ENCODE peak calls at places on chromosomes 1 and 21, in seven cellular contexts. D, S, U, G, I, Z and B are unnamed samples.

GRCh38 chr1:176110203-176110602 is 96.9 kb downstream of the COP1 start:
- DNase-seq in D (no peak), I (no peak), U (peak), S (no peak), Z (peak), G (no peak), B (no peak)

GRCh38 chr1:75614455-75615379 is 3.8 kb upstream of the SLC44A5 start:
- DNase-seq in D (peak), I (peak), G (peak), S (peak), Z (peak), U (peak), B (peak)

GRCh38 chr1:10782491-10783244 is 13.8 kb downstream of the CASZ1 start:
- DNase-seq in Z (no peak), S (no peak), D (no peak), G (peak), U (no peak), I (no peak), B (peak)

GRCh38 chr1:26126321-26127084 is 14.9 kb downstream of the PDIK1L start:
- DNase-seq in I (peak), D (no peak), S (no peak), G (no peak), Z (no peak), U (no peak), B (no peak)

GRCh38 chr1:217115404-217116380 is 392.5 kb upstream of the ESRRG start:
- DNase-seq in S (no peak), U (no peak), D (no peak), G (no peak), I (peak), Z (no peak), B (no peak)

GRCh38 chr21:28106370-28106890 is 886.2 kb downstream of the LTN1 start:
- DNase-seq in Z (no peak), I (no peak), D (no peak), S (no peak), U (no peak), G (no peak), B (no peak)

GRCh38 chr1:119294199-119294598 is 74.4 kb upstream of the HAO2 start:
- DNase-seq in G (no peak), D (no peak), U (no peak), I (no peak), S (no peak), Z (no peak), B (no peak)

GRCh38 chr1:10639301-10640078 is 157.0 kb downstream of the CASZ1 start:
- DNase-seq in Z (no peak), I (no peak), D (no peak), G (no peak), S (no peak), U (no peak), B (no peak)

GRCh38 chr1:41769068-41769467 is 149.7 kb downstream of the HIVEP3 start:
- DNase-seq in I (no peak), Z (no peak), G (no peak), D (no peak), S (no peak), U (no peak), B (no peak)

GRCh38 chr1:221274373-221274772 is 395.1 kb downstream of the HLX start:
- DNase-seq in U (no peak), Z (no peak), G (no peak), D (no peak), S (no peak), I (no peak), B (peak)